ENCODE peak calls at places on chromosome 17, in eight cellular contexts. One of them, this sample, is unnamed.

GRCh38 chr17:5501725-5502124 is 15.4 kb downstream of the MIS12 start:
- DNase-seq in GM23248: no peak
- DNase-seq in neural progenitor cell: no peak
- DNase-seq in HCT116: no peak
- DNase-seq in mammary epithelial cell: no peak
- DNase-seq in PC-3: no peak
- DNase-seq in fibroblast of lung: no peak
- DNase-seq in GM12878: no peak
- DNase-seq in this sample: no peak

GRCh38 chr17:31489295-31490018 is 98.0 kb downstream of the RAB11FIP4 start:
- DNase-seq in mammary epithelial cell: no peak
- DNase-seq in neural progenitor cell: peak; percentile 62
- DNase-seq in PC-3: peak; percentile 6
- DNase-seq in GM12878: no peak
- DNase-seq in HCT116: peak; percentile 31
- DNase-seq in fibroblast of lung: no peak
- DNase-seq in GM23248: no peak
- DNase-seq in this sample: no peak

GRCh38 chr17:82434216-82434565 is 15.8 kb upstream of the OGFOD3 start:
- DNase-seq in PC-3: no peak
- DNase-seq in GM23248: no peak
- DNase-seq in HCT116: no peak
- DNase-seq in fibroblast of lung: no peak
- DNase-seq in GM12878: no peak
- DNase-seq in neural progenitor cell: no peak
- DNase-seq in mammary epithelial cell: no peak
- DNase-seq in this sample: no peak

GRCh38 chr17:19533718-19534561 is at the start of gene SLC47A1:
- DNase-seq in GM12878: no peak
- DNase-seq in mammary epithelial cell: peak; percentile 34
- DNase-seq in PC-3: no peak
- DNase-seq in neural progenitor cell: peak; percentile 67
- DNase-seq in GM23248: peak; percentile 61
- DNase-seq in fibroblast of lung: no peak
- DNase-seq in HCT116: no peak
- DNase-seq in this sample: no peak

GRCh38 chr17:45238155-45238774 is 16.6 kb downstream of the FMNL1 start:
- DNase-seq in fibroblast of lung: no peak
- DNase-seq in GM23248: no peak
- DNase-seq in GM12878: no peak
- DNase-seq in mammary epithelial cell: no peak
- DNase-seq in PC-3: no peak
- DNase-seq in neural progenitor cell: no peak
- DNase-seq in HCT116: no peak
- DNase-seq in this sample: no peak

GRCh38 chr17:45143101-45143670 is 5.1 kb upstream of the HEXIM1 start:
- DNase-seq in HCT116: no peak
- DNase-seq in fibroblast of lung: no peak
- DNase-seq in mammary epithelial cell: no peak
- DNase-seq in PC-3: no peak
- DNase-seq in GM12878: no peak
- DNase-seq in GM23248: peak; percentile 3
- DNase-seq in neural progenitor cell: no peak
- DNase-seq in this sample: no peak

GRCh38 chr17:40443988-40444899 is 994 bp downstream of the IGFBP4 start:
- DNase-seq in PC-3: peak; percentile 9
- DNase-seq in neural progenitor cell: no peak
- DNase-seq in GM23248: peak; percentile 32
- DNase-seq in HCT116: no peak
- DNase-seq in fibroblast of lung: peak; percentile 62
- DNase-seq in mammary epithelial cell: peak; percentile 46
- DNase-seq in GM12878: no peak
- DNase-seq in this sample: no peak

GRCh38 chr17:68399638-68400403 is 57.5 kb downstream of the WIPI1 start:
- DNase-seq in GM12878: no peak
- DNase-seq in mammary epithelial cell: peak; percentile 33
- DNase-seq in PC-3: peak; percentile 14
- DNase-seq in GM23248: peak; percentile 97
- DNase-seq in fibroblast of lung: peak; percentile 31
- DNase-seq in HCT116: no peak
- DNase-seq in neural progenitor cell: no peak
- DNase-seq in this sample: no peak

GRCh38 chr17:75271233-75271954 is 363 bp upstream of the MIF4GD start:
- DNase-seq in PC-3: peak; percentile 90
- DNase-seq in mammary epithelial cell: peak; percentile 60
- DNase-seq in neural progenitor cell: peak; percentile 93
- DNase-seq in GM12878: no peak
- DNase-seq in GM23248: peak; percentile 92
- DNase-seq in HCT116: no peak
- DNase-seq in fibroblast of lung: peak; percentile 61
- DNase-seq in this sample: no peak

GRCh38 chr17:82287013-82287848 is 13.7 kb upstream of the CSNK1D start:
- DNase-seq in mammary epithelial cell: no peak
- DNase-seq in fibroblast of lung: no peak
- DNase-seq in neural progenitor cell: no peak
- DNase-seq in GM23248: no peak
- DNase-seq in PC-3: no peak
- DNase-seq in GM12878: no peak
- DNase-seq in HCT116: no peak
- DNase-seq in this sample: no peak

GRCh38 chr17:73186283-73186682 is 6.6 kb upstream of the COG1 start:
- DNase-seq in fibroblast of lung: no peak
- DNase-seq in GM12878: no peak
- DNase-seq in PC-3: no peak
- DNase-seq in neural progenitor cell: no peak
- DNase-seq in mammary epithelial cell: no peak
- DNase-seq in GM23248: no peak
- DNase-seq in HCT116: no peak
- DNase-seq in this sample: no peak

GRCh38 chr17:9166678-9167077 is 145.4 kb downstream of the NTN1 start:
- DNase-seq in neural progenitor cell: no peak
- DNase-seq in GM12878: no peak
- DNase-seq in GM23248: no peak
- DNase-seq in HCT116: no peak
- DNase-seq in fibroblast of lung: no peak
- DNase-seq in mammary epithelial cell: no peak
- DNase-seq in PC-3: no peak
- DNase-seq in this sample: no peak

GRCh38 chr17:40886090-40886489 is 1.0 kb upstream of the KRT20 start:
- DNase-seq in PC-3: peak; percentile 25
- DNase-seq in GM23248: peak; percentile 7
- DNase-seq in GM12878: no peak
- DNase-seq in neural progenitor cell: no peak
- DNase-seq in mammary epithelial cell: no peak
- DNase-seq in HCT116: no peak
- DNase-seq in fibroblast of lung: no peak
- DNase-seq in this sample: no peak

GRCh38 chr17:39139137-39139516 is 12.3 kb downstream of the PLXDC1 start:
- DNase-seq in GM23248: peak; percentile 93
- DNase-seq in fibroblast of lung: peak; percentile 81
- DNase-seq in neural progenitor cell: no peak
- DNase-seq in GM12878: no peak
- DNase-seq in mammary epithelial cell: peak; percentile 73
- DNase-seq in PC-3: peak; percentile 48
- DNase-seq in HCT116: no peak
- DNase-seq in this sample: no peak

GRCh38 chr17:28173071-28173561 is 130.6 kb downstream of the NLK start:
- DNase-seq in GM12878: no peak
- DNase-seq in GM23248: no peak
- DNase-seq in neural progenitor cell: no peak
- DNase-seq in mammary epithelial cell: no peak
- DNase-seq in PC-3: no peak
- DNase-seq in HCT116: no peak
- DNase-seq in fibroblast of lung: no peak
- DNase-seq in this sample: no peak

GRCh38 chr17:80265205-80266068 is 4.8 kb downstream of the RNF213 start:
- DNase-seq in mammary epithelial cell: no peak
- DNase-seq in PC-3: no peak
- DNase-seq in fibroblast of lung: no peak
- DNase-seq in GM12878: peak; percentile 84
- DNase-seq in HCT116: no peak
- DNase-seq in neural progenitor cell: no peak
- DNase-seq in GM23248: no peak
- DNase-seq in this sample: no peak

GRCh38 chr17:61821655-61822054 is 41.7 kb downstream of the BRIP1 start:
- DNase-seq in mammary epithelial cell: no peak
- DNase-seq in neural progenitor cell: no peak
- DNase-seq in fibroblast of lung: no peak
- DNase-seq in GM12878: no peak
- DNase-seq in HCT116: no peak
- DNase-seq in GM23248: no peak
- DNase-seq in PC-3: no peak
- DNase-seq in this sample: no peak

GRCh38 chr17:47785538-47786123 is 36.0 kb downstream of the OSBPL7 start:
- DNase-seq in fibroblast of lung: peak; percentile 20
- DNase-seq in mammary epithelial cell: peak; percentile 11
- DNase-seq in PC-3: peak; percentile 47
- DNase-seq in GM23248: peak; percentile 38
- DNase-seq in HCT116: no peak
- DNase-seq in GM12878: no peak
- DNase-seq in neural progenitor cell: peak; percentile 80
- DNase-seq in this sample: peak; percentile 14

GRCh38 chr17:47791025-47791424 is 30.6 kb downstream of the OSBPL7 start:
- DNase-seq in GM12878: no peak
- DNase-seq in mammary epithelial cell: no peak
- DNase-seq in GM23248: no peak
- DNase-seq in HCT116: no peak
- DNase-seq in fibroblast of lung: no peak
- DNase-seq in neural progenitor cell: no peak
- DNase-seq in PC-3: no peak
- DNase-seq in this sample: no peak

GRCh38 chr17:47792979-47793378 is 28.6 kb downstream of the OSBPL7 start:
- DNase-seq in HCT116: no peak
- DNase-seq in mammary epithelial cell: no peak
- DNase-seq in GM12878: no peak
- DNase-seq in PC-3: no peak
- DNase-seq in fibroblast of lung: no peak
- DNase-seq in GM23248: no peak
- DNase-seq in neural progenitor cell: no peak
- DNase-seq in this sample: no peak

GRCh38 chr17:47792457-47792856 is 29.1 kb downstream of the OSBPL7 start:
- DNase-seq in GM23248: no peak
- DNase-seq in GM12878: no peak
- DNase-seq in HCT116: no peak
- DNase-seq in mammary epithelial cell: no peak
- DNase-seq in neural progenitor cell: no peak
- DNase-seq in fibroblast of lung: no peak
- DNase-seq in PC-3: no peak
- DNase-seq in this sample: no peak

GRCh38 chr17:47789611-47790520 is 31.7 kb downstream of the OSBPL7 start:
- DNase-seq in neural progenitor cell: peak; percentile 87
- DNase-seq in PC-3: peak; percentile 72
- DNase-seq in fibroblast of lung: peak; percentile 44
- DNase-seq in mammary epithelial cell: peak; percentile 50
- DNase-seq in GM23248: peak; percentile 78
- DNase-seq in HCT116: no peak
- DNase-seq in GM12878: no peak
- DNase-seq in this sample: no peak
- TF ChIP-seq EZH2 in neural progenitor cell: peak; percentile 83
- TF ChIP-seq EZH2 in PC-3: peak; percentile 32
- TF ChIP-seq EZH2 in fibroblast of lung: peak; percentile 27
- TF ChIP-seq EZH2 in mammary epithelial cell: no peak
- TF ChIP-seq EZH2 in GM23248: no peak
- TF ChIP-seq EZH2 in HCT116: no peak
- TF ChIP-seq EZH2 in GM12878: no peak
- TF ChIP-seq EZH2 in this sample: peak; percentile 87

DNA sequence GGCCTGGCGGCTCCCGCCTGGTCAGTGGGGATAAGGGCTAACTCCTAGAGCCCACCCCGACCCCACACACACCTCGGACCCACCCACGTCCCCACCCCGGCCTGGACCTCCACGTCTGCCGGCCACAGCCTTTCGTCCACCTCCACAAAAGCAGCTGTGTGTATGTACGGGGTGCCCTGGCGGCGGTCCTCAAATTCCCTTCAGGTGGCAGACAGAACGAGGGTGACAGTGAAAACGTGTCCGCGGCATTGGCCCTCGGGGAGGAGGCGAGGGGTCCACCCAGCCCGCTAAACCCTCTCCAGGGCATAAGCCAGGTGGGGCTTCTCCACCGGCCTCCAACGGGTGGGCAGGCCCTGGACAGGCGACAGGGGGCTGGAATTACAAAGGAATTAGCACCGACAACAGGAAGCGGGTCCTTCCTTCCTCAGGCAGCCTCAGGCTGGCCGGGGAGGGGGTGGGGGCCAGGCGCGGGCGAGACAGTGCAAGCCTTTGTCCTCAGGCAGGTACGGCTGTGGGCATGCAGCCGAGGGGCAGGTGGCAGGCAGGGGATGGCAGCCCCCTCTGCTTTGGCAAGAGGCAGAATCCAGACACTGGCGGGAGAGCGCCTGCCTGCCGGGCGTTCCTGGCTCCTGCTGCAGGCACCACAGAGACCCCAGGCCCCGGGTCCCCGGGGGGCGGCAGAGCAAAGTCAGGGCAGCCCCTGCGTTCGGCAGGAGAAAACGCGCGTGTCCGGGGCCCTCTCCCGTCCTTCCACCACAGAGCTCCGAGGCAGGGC is 12.3 kb upstream of the PITPNA start:
- DNase-seq in fibroblast of lung: no peak
- DNase-seq in neural progenitor cell: no peak
- DNase-seq in GM23248: no peak
- DNase-seq in HCT116: no peak
- DNase-seq in GM12878: no peak
- DNase-seq in PC-3: no peak
- DNase-seq in mammary epithelial cell: no peak
- DNase-seq in this sample: no peak
- H3K27ac ChIP-seq in fibroblast of lung: no peak overlapping the region
- H3K27ac ChIP-seq in neural progenitor cell: no peak overlapping the region
- H3K27ac ChIP-seq in GM23248: no peak overlapping the region
- H3K27ac ChIP-seq in HCT116: no peak overlapping the region
- H3K27ac ChIP-seq in GM12878: no peak overlapping the region
- H3K27ac ChIP-seq in PC-3: no peak overlapping the region
- H3K27ac ChIP-seq in mammary epithelial cell: no peak overlapping the region
- H3K27ac ChIP-seq in this sample: no peak overlapping the region

DNA sequence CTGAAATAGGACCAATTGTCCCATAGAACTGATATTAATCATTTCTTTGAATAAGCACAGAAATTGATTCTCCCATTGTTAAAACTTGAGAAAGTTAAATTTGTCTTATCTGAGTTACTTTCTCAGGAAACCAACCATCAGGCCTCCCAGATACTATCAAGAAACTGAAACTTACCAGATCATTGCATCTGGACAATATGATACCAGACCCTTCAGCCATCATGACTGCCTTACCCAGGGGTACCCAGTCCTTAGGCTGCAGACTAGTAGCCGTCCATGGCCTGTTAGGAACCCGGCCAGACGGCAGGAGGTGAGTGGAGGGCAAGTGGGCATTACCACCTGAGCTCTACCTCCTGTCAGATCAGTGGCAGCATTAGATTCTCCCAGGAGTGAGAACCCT is 7.8 kb downstream of the STXBP4 start:
- DNase-seq in GM23248: no peak
- DNase-seq in mammary epithelial cell: no peak
- DNase-seq in fibroblast of lung: no peak
- DNase-seq in HCT116: no peak
- DNase-seq in neural progenitor cell: no peak
- DNase-seq in GM12878: no peak
- DNase-seq in PC-3: no peak
- DNase-seq in this sample: no peak
- H3K9ac ChIP-seq in GM23248: no peak overlapping the region
- H3K9ac ChIP-seq in mammary epithelial cell: no peak overlapping the region
- H3K9ac ChIP-seq in fibroblast of lung: no peak overlapping the region
- H3K9ac ChIP-seq in HCT116: no peak overlapping the region
- H3K9ac ChIP-seq in neural progenitor cell: no peak overlapping the region
- H3K9ac ChIP-seq in GM12878: no peak overlapping the region
- H3K9ac ChIP-seq in PC-3: no peak overlapping the region
- H3K9ac ChIP-seq in this sample: no peak overlapping the region

GRCh38 chr17:48615212-48615962 is at the start of gene HOXB8:
- DNase-seq in HCT116: no peak
- DNase-seq in fibroblast of lung: no peak
- DNase-seq in mammary epithelial cell: no peak
- DNase-seq in GM12878: no peak
- DNase-seq in GM23248: no peak
- DNase-seq in PC-3: peak; percentile 15
- DNase-seq in neural progenitor cell: no peak
- DNase-seq in this sample: no peak
- TF ChIP-seq EZH2 in HCT116: no peak
- TF ChIP-seq EZH2 in fibroblast of lung: peak; percentile 52
- TF ChIP-seq EZH2 in mammary epithelial cell: peak; percentile 90
- TF ChIP-seq EZH2 in GM12878: peak; percentile 46
- TF ChIP-seq EZH2 in GM23248: peak; percentile 97
- TF ChIP-seq EZH2 in PC-3: peak; percentile 95
- TF ChIP-seq EZH2 in neural progenitor cell: peak; percentile 6
- TF ChIP-seq EZH2 in this sample: no peak